ENCODE peak calls at places on chromosomes 7 and 10, in six cellular contexts. U, I, M, W, E and H are unnamed samples. For H3K9me3, the result is how much of the 10 kb centered on the place peaks cover.

GRCh38 chr7:36651404-36651803 is 72.9 kb downstream of the AOAH start:
- DNase-seq in U (no peak), I (peak), M (no peak), W (peak), E (no peak), H (no peak)

GRCh38 chr7:36277247-36277542 is 112.5 kb upstream of the ANLN start:
- DNase-seq in U (no peak), I (no peak), M (no peak), W (no peak), E (no peak), H (no peak)

GRCh38 chr10:127552446-127552845 is 3.3 kb downstream of the NPS start:
- DNase-seq in U (no peak), I (no peak), M (no peak), W (no peak), E (no peak), H (no peak)

GRCh38 chr10:89867964-89868363 is 166.6 kb downstream of the KIF20B start:
- DNase-seq in U (no peak), I (peak), M (no peak), W (peak), E (no peak), H (no peak)

GRCh38 chr10:21099291-21099800 is 202.2 kb upstream of the NEBL start:
- DNase-seq in U (no peak), I (no peak), M (no peak), W (no peak), E (no peak), H (no peak)

GRCh38 chr7:107934991-107935770 is 44.2 kb downstream of the DLD start:
- DNase-seq in U (no peak), I (peak), M (no peak), W (peak), E (no peak), H (no peak)

GRCh38 chr10:126663880-126664279 is 6.6 kb downstream of the C10orf90 start:
- DNase-seq in U (no peak), I (peak), M (no peak), W (peak), E (no peak), H (no peak)

GRCh38 chr7:38311329-38311937 is 38.0 kb upstream of the TARP start:
- DNase-seq in U (peak), I (no peak), M (peak), W (peak), E (peak), H (no peak)

GRCh38 chr10:79361721-79362397 is 14.6 kb downstream of the PPIF start:
- DNase-seq in U (no peak), I (no peak), M (no peak), W (no peak), E (no peak), H (no peak)

GRCh38 chr7:17680026-17680425 is 260.3 kb downstream of the SNX13 start:
- DNase-seq in U (no peak), I (peak), M (peak), W (peak), E (peak), H (no peak)

GRCh38 chr7:132402751-132403245 is 173.5 kb downstream of the PLXNA4 start:
- DNase-seq in U (peak), I (no peak), M (no peak), W (peak), E (no peak), H (no peak)

GRCh38 chr10:107043461-107043860 is 121.0 kb downstream of the SORCS1 start:
- DNase-seq in U (no peak), I (no peak), M (no peak), W (no peak), E (no peak), H (no peak)

GRCh38 chr7:28759373-28760013 is 198.6 kb downstream of the TRIL start:
- DNase-seq in U (no peak), I (no peak), M (no peak), W (peak), E (no peak), H (no peak)

GRCh38 chr7:78398081-78398480 is 599.5 kb downstream of the PHTF2 start:
- DNase-seq in U (no peak), I (no peak), M (no peak), W (no peak), E (no peak), H (no peak)

GRCh38 chr7:37719077-37719476 is 35.5 kb downstream of the GPR141 start:
- DNase-seq in U (no peak), I (no peak), M (no peak), W (no peak), E (no peak), H (no peak)

GRCh38 chr10:24237801-24238390 is 29.0 kb downstream of the KIAA1217 start:
- DNase-seq in U (no peak), I (no peak), M (no peak), W (no peak), E (no peak), H (no peak)

GRCh38 chr10:126581648-126582046 is 88.8 kb downstream of the C10orf90 start:
- DNase-seq in U (no peak), I (no peak), M (no peak), W (no peak), E (no peak), H (no peak)

GRCh38 chr7:107643938-107644703 is 16.5 kb upstream of the SLC26A4 start:
- DNase-seq in U (no peak), I (no peak), M (no peak), W (no peak), E (no peak), H (no peak)

GRCh38 chr10:93718937-93719725 is 16.7 kb upstream of the FRA10AC1 start:
- DNase-seq in U (peak), I (no peak), M (no peak), W (no peak), E (no peak), H (no peak)

GRCh38 chr10:2356670-2357069 is 619.3 kb upstream of the ADARB2 start:
- DNase-seq in U (no peak), I (no peak), M (no peak), W (no peak), E (no peak), H (no peak)

GRCh38 chr10:95289003-95289920 is 1.5 kb downstream of the PDLIM1 start:
- DNase-seq in U (no peak), I (peak), M (no peak), W (no peak), E (no peak), H (no peak)

GRCh38 chr7:3650844-3651243 is 349.8 kb downstream of the SDK1 start:
- DNase-seq in U (no peak), I (no peak), M (no peak), W (peak), E (no peak), H (no peak)

GRCh38 chr7:64521409-64521984 is 41.4 kb downstream of the ZNF680 start:
- DNase-seq in U (no peak), I (no peak), M (no peak), W (no peak), E (no peak), H (no peak)
- H3K9me3 ChIP-seq in U (under half), I (half or more), M (under half), W (under half), E (under half), H (half or more)

DNA sequence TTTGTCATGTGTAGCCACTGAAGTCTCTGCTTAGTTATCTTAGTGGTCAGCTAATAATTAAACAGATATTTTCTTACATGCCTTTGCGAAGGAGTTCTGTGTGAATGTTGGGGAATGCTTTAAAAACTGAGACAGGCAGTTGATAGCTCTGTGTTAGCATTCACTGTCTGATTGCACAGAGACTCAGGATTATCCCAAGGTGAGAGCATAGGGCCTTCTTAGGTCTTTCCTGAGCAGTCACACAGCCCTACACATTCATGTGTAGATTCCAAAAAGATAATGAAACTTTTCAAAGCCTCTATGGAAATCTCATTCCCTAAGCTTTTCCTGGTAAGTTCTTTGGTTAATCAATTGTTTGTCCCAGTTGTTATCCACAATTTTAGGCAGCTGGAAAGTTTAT is 67.7 kb downstream of the CASD1 start:
- DNase-seq in U (no peak), I (no peak), M (no peak), W (no peak), E (no peak), H (no peak)
- H3K27ac ChIP-seq in U (no peak), I (no peak), M (no peak), W (no peak), E (no peak), H (no peak)

GRCh38 chr7:157772486-157773130 is 435.8 kb downstream of the DNAJB6 start:
- DNase-seq in U (no peak), I (no peak), M (peak), W (no peak), E (peak), H (no peak)

GRCh38 chr7:157770716-157771320 is 434.0 kb downstream of the DNAJB6 start:
- DNase-seq in U (no peak), I (no peak), M (peak), W (no peak), E (peak), H (no peak)

GRCh38 chr7:157773361-157773760 is 436.6 kb downstream of the DNAJB6 start:
- DNase-seq in U (no peak), I (no peak), M (peak), W (no peak), E (peak), H (no peak)

GRCh38 chr7:157769870-157770213 is 433.0 kb downstream of the DNAJB6 start:
- DNase-seq in U (no peak), I (no peak), M (peak), W (no peak), E (peak), H (no peak)

GRCh38 chr7:157771689-157772088 is 434.9 kb downstream of the DNAJB6 start:
- DNase-seq in U (no peak), I (no peak), M (no peak), W (no peak), E (no peak), H (no peak)
- H3K9me3 ChIP-seq in U (under half), I (under half), M (under half), W (under half), E (under half), H (under half)

DNA sequence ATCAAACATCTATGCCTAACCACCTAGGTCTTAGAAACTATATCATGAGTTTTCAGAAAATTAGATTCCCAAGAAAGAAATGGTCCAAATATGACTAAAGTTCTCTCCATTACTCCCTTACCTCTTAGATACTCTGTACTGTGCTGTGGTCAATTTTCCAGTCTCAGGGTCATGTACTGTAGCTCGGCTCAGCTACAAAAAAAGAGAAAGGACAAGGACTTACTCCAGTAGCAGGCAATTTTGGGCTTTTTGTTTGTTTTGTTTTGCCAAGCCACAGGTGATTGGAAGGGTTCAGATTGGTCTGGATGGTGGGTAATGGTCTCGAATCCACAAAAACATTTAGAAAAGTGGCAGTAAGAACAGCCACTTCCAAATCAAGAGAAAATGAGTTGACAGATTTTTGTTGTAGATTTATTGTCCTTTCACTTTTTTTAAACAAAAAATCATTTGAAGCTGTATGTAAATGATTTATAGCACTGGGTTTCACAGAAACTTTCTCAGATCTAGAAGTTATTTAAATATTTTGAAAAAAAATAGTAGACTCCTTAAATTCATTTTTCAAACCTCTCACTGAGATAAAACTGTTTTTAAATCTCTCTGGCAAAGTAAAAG is 52.8 kb downstream of the P4HA1 start:
- DNase-seq in U (no peak), I (no peak), M (no peak), W (peak), E (no peak), H (no peak)
- H3K27ac ChIP-seq in U (peak), I (peak), M (no peak), W (peak), E (no peak), H (peak)

DNA sequence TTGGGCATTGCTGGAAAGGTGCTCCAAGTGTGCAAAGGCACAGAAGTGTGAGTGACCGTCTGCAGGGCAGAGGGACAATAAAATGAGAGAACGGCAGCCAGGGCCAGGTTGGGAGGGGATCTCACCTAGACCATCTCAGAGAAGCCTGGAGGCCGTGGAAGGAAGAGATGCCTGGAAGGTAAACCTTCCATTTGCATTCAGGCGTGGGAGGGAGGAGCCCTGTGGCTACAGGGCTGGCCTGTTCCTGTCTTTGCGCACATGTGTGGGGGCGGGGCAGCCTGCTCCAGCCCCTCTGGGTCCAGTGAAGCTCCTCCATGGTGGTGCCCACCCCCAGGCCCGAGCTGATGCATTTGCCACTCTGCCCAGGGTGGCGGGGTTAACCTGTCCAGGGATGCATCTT is 473.6 kb upstream of the MGMT start:
- DNase-seq in U (no peak), I (no peak), M (no peak), W (no peak), E (peak), H (no peak)
- H3K9me3 ChIP-seq in U (under half), I (under half), M (under half), W (under half), E (under half), H (under half)

DNA sequence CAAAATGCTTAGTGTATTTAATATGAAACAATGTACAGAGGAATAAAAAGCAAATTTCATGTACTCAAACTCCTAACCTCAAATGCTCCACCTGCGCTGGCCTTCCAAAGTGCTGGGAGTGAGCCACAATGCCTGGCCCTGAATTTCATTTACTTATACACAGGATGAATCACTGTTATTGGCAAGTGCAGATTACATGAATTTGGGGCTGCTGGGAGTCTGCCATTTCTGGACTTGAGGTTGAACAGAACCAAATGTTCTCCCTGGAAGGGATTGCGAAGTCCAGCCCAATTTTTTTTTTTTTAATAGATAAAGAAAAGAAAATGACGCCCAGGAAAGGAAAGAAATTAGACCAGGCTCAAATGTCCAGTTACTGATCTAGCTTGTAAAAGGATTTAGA is 6.8 kb upstream of the CSTF2T start:
- DNase-seq in U (peak), I (peak), M (peak), W (peak), E (peak), H (no peak)
- H3K27ac ChIP-seq in U (peak), I (no peak), M (no peak), W (no peak), E (peak), H (no peak)